ENCODE peak calls at places on chromosome 22, in six cellular contexts. C is HCEC 1CT, V is anterior cingulate cortex, F is Calu3, L is HL-60, M is T follicular helper cell. A is an unnamed sample.

GRCh38 chr22:36371920-36372319 is 15.8 kb downstream of the MYH9 start:
- DNase-seq in C (peak; percentile 15), V (no peak), F (no peak), L (no peak), M (no peak), A (no peak)

GRCh38 chr22:44532466-44533025 is 34.5 kb upstream of the RTL6 start:
- DNase-seq in C (no peak), V (no peak), F (no peak), L (no peak), M (no peak), A (no peak)

GRCh38 chr22:42018224-42018623 is 19.6 kb downstream of the WBP2NL start:
- DNase-seq in C (no peak), V (no peak), F (no peak), L (no peak), M (no peak), A (no peak)

GRCh38 chr22:31295413-31295812 is 3.1 kb upstream of the PIK3IP1 start:
- DNase-seq in C (no peak), V (no peak), F (no peak), L (no peak), M (no peak), A (no peak)

GRCh38 chr22:38448945-38449745 is 5.9 kb downstream of the KCNJ4 start:
- DNase-seq in C (no peak), V (no peak), F (no peak), L (no peak), M (no peak), A (no peak)

GRCh38 chr22:40654522-40655167 is 18.1 kb upstream of the MRTFA start:
- DNase-seq in C (peak; percentile 32), V (peak; percentile 41), F (peak; percentile 23), L (no peak), M (no peak), A (no peak)

GRCh38 chr22:48702573-48703264 is 1125.0 kb downstream of the BRD1 start:
- DNase-seq in C (no peak), V (peak; percentile 78), F (peak; percentile 68), L (peak; percentile 77), M (no peak), A (peak; percentile 93)

GRCh38 chr22:21445437-21446127 is 21.6 kb upstream of the TMEM191C start:
- DNase-seq in C (no peak), V (no peak), F (no peak), L (no peak), M (no peak), A (no peak)

GRCh38 chr22:29811377-29811776 is 26.7 kb downstream of the ASCC2 start:
- DNase-seq in C (no peak), V (no peak), F (peak; percentile 18), L (no peak), M (no peak), A (no peak)

GRCh38 chr22:20606041-20606783 is 98.8 kb downstream of the MED15 start:
- DNase-seq in C (peak; percentile 42), V (no peak), F (peak; percentile 86), L (peak; percentile 38), M (peak; percentile 61), A (peak; percentile 82)

GRCh38 chr22:26711205-26711958 is 54.0 kb downstream of the MIAT start:
- DNase-seq in C (no peak), V (no peak), F (no peak), L (no peak), M (no peak), A (no peak)

GRCh38 chr22:23137905-23138520 is 3.8 kb downstream of the RSPH14 start:
- DNase-seq in C (no peak), V (no peak), F (no peak), L (no peak), M (no peak), A (no peak)

GRCh38 chr22:19622061-19622441 is 92.3 kb upstream of the SEPTIN5 start:
- DNase-seq in C (no peak), V (no peak), F (no peak), L (no peak), M (no peak), A (no peak)

GRCh38 chr22:45603631-45604030 is 68.0 kb upstream of the ATXN10 start:
- DNase-seq in C (no peak), V (no peak), F (no peak), L (no peak), M (no peak), A (no peak)

GRCh38 chr22:35733742-35734516 is 16.3 kb downstream of the APOL5 start:
- DNase-seq in C (no peak), V (no peak), F (no peak), L (no peak), M (no peak), A (no peak)

GRCh38 chr22:24763872-24764485 is 10.5 kb downstream of the PIWIL3 start:
- DNase-seq in C (no peak), V (no peak), F (no peak), L (no peak), M (no peak), A (no peak)

GRCh38 chr22:19984201-19984753 is 32.3 kb downstream of the ARVCF start:
- DNase-seq in C (peak; percentile 52), V (no peak), F (peak; percentile 77), L (no peak), M (no peak), A (peak; percentile 63)

GRCh38 chr22:37496651-37497599 is 10.7 kb upstream of the MFNG start:
- DNase-seq in C (peak; percentile 91), V (no peak), F (no peak), L (no peak), M (no peak), A (peak; percentile 52)

GRCh38 chr22:41621911-41622179 is 750 bp downstream of the XRCC6 start:
- DNase-seq in C (no peak), V (no peak), F (no peak), L (no peak), M (no peak), A (no peak)

GRCh38 chr22:37328017-37328416 is 45.7 kb downstream of the CYTH4 start:
- DNase-seq in C (peak; percentile 95), V (no peak), F (peak; percentile 73), L (no peak), M (no peak), A (peak; percentile 90)

GRCh38 chr22:46022881-46023512 is 46.0 kb upstream of the WNT7B start:
- DNase-seq in C (no peak), V (no peak), F (no peak), L (no peak), M (no peak), A (no peak)

GRCh38 chr22:20316217-20316843 is 3.5 kb downstream of the DGCR6L start:
- DNase-seq in C (no peak), V (no peak), F (no peak), L (no peak), M (no peak), A (no peak)

GRCh38 chr22:26481694-26482093 is 1.9 kb downstream of the HPS4 start:
- DNase-seq in C (no peak), V (no peak), F (no peak), L (no peak), M (no peak), A (no peak)

GRCh38 chr22:46240073-46240472 is 10.0 kb downstream of the CDPF1 start:
- DNase-seq in C (no peak), V (no peak), F (no peak), L (no peak), M (no peak), A (no peak)

GRCh38 chr22:37459211-37459610 is 27.0 kb downstream of the MFNG start:
- DNase-seq in C (no peak), V (no peak), F (peak; percentile 56), L (no peak), M (no peak), A (no peak)

GRCh38 chr22:19325296-19325950 is 33.9 kb upstream of the CLTCL1 start:
- DNase-seq in C (peak; percentile 81), V (no peak), F (no peak), L (no peak), M (no peak), A (no peak)

GRCh38 chr22:37680191-37680851 is 4.9 kb downstream of the LGALS1 start:
- DNase-seq in C (peak; percentile 37), V (no peak), F (no peak), L (no peak), M (no peak), A (no peak)

GRCh38 chr22:27476729-27477128 is 324.8 kb downstream of the MN1 start:
- DNase-seq in C (peak; percentile 47), V (no peak), F (peak; percentile 76), L (no peak), M (no peak), A (peak; percentile 71)

GRCh38 chr22:25192406-25192805 is 7.3 kb upstream of the CRYBB3 start:
- DNase-seq in C (no peak), V (peak; percentile 9), F (no peak), L (no peak), M (no peak), A (no peak)

GRCh38 chr22:39469326-39469680 is 12.5 kb downstream of the MGAT3 start:
- DNase-seq in C (no peak), V (no peak), F (no peak), L (no peak), M (no peak), A (no peak)

GRCh38 chr22:45491841-45492240 is 10.8 kb upstream of the FBLN1 start:
- DNase-seq in C (no peak), V (no peak), F (no peak), L (no peak), M (no peak), A (no peak)

GRCh38 chr22:41992496-41992895 is 6.1 kb upstream of the WBP2NL start:
- DNase-seq in C (no peak), V (no peak), F (no peak), L (no peak), M (no peak), A (no peak)

GRCh38 chr22:40404251-40405177 is 34.1 kb downstream of the SGSM3 start:
- DNase-seq in C (no peak), V (no peak), F (no peak), L (no peak), M (no peak), A (no peak)

A was measured in SW480.